ENCODE peak calls at places on chromosome 1, in seven cellular contexts. X is BJ; C is neural progenitor cell; Q is stimulated activated CD4-positive, alpha-beta T cell treated with anti-CD3 and anti-CD28 coated beads, Interleukin-4, amount 100 ng/mL, for 1 hour; I is progenitor cell of endocrine pancreas; L is iris pigment epithelial cell; S is fibroblast of gingiva. T is an unnamed sample.

GRCh38 chr1:44707112-44707881 is 23.7 kb downstream of the RNU5D-1 start:
- DNase-seq in X (peak), C (no peak), Q (no peak), I (no peak), L (peak), S (peak), T (peak)

GRCh38 chr1:6134741-6135510 is 45.2 kb downstream of the CHD5 start:
- DNase-seq in X (no peak), C (no peak), Q (no peak), I (no peak), L (no peak), S (no peak), T (no peak)

GRCh38 chr1:209685835-209686234 is 10.6 kb downstream of the G0S2 start:
- DNase-seq in X (no peak), C (peak), Q (no peak), I (no peak), L (no peak), S (no peak), T (no peak)

GRCh38 chr1:38131024-38131585 is 84.5 kb upstream of the POU3F1 start:
- DNase-seq in X (no peak), C (no peak), Q (no peak), I (no peak), L (no peak), S (no peak), T (no peak)

GRCh38 chr1:1922782-1923680 is 4.0 kb upstream of the TMEM52 start:
- DNase-seq in X (no peak), C (no peak), Q (no peak), I (no peak), L (no peak), S (no peak), T (no peak)

GRCh38 chr1:117527566-117528102 is 78.2 kb upstream of the TENT5C start:
- DNase-seq in X (no peak), C (no peak), Q (no peak), I (no peak), L (peak), S (peak), T (peak)

GRCh38 chr1:196271212-196271947 is 336.9 kb downstream of the KCNT2 start:
- DNase-seq in X (no peak), C (no peak), Q (no peak), I (no peak), L (no peak), S (no peak), T (no peak)

GRCh38 chr1:66521736-66522365 is 12.1 kb upstream of the SGIP1 start:
- DNase-seq in X (peak), C (no peak), Q (no peak), I (no peak), L (peak), S (peak), T (peak)

GRCh38 chr1:7526196-7526866 is 244.8 kb upstream of the VAMP3 start:
- DNase-seq in X (no peak), C (no peak), Q (no peak), I (no peak), L (no peak), S (no peak), T (no peak)

GRCh38 chr1:13816016-13816760 is 116.2 kb downstream of the PRDM2 start:
- DNase-seq in X (no peak), C (no peak), Q (no peak), I (no peak), L (no peak), S (no peak), T (no peak)

GRCh38 chr1:180640531-180640949 is 8.7 kb downstream of the XPR1 start:
- DNase-seq in X (no peak), C (no peak), Q (no peak), I (no peak), L (no peak), S (no peak), T (no peak)

GRCh38 chr1:32701421-32701911 is 1.1 kb downstream of the SYNC start:
- DNase-seq in X (no peak), C (no peak), Q (no peak), I (no peak), L (no peak), S (peak), T (no peak)

GRCh38 chr1:42931911-42932422 is 26.7 kb downstream of the SLC2A1 start:
- DNase-seq in X (no peak), C (no peak), Q (peak), I (no peak), L (no peak), S (no peak), T (no peak)

GRCh38 chr1:28518745-28519341 is 13.0 kb downstream of the RCC1 start:
- DNase-seq in X (no peak), C (no peak), Q (peak), I (no peak), L (no peak), S (no peak), T (no peak)

GRCh38 chr1:102099916-102100315 is 103.2 kb upstream of the OLFM3 start:
- DNase-seq in X (no peak), C (no peak), Q (no peak), I (no peak), L (no peak), S (no peak), T (no peak)

GRCh38 chr1:162538815-162539431 is 22.6 kb upstream of the UAP1 start:
- DNase-seq in X (peak), C (no peak), Q (no peak), I (no peak), L (peak), S (peak), T (peak)

GRCh38 chr1:248696261-248696660 is 6.3 kb downstream of the OR14I1 start:
- DNase-seq in X (no peak), C (no peak), Q (no peak), I (no peak), L (no peak), S (no peak), T (no peak)

GRCh38 chr1:32500387-32501209 is 35.7 kb downstream of the ZBTB8B start:
- DNase-seq in X (no peak), C (peak), Q (peak), I (peak), L (peak), S (peak), T (peak)

GRCh38 chr1:89525169-89525855 is 683 bp downstream of the LRRC8B start:
- DNase-seq in X (no peak), C (peak), Q (peak), I (peak), L (peak), S (no peak), T (no peak)

GRCh38 chr1:207948536-207949250 is 37.8 kb upstream of the CD34 start:
- DNase-seq in X (peak), C (no peak), Q (no peak), I (no peak), L (no peak), S (no peak), T (no peak)

GRCh38 chr1:31434979-31435378 is 22.0 kb downstream of the SERINC2 start:
- DNase-seq in X (no peak), C (no peak), Q (no peak), I (no peak), L (no peak), S (no peak), T (no peak)

GRCh38 chr1:109272021-109272799 is 10.7 kb downstream of the PSRC1 start:
- DNase-seq in X (no peak), C (no peak), Q (no peak), I (no peak), L (no peak), S (no peak), T (no peak)

T was measured in fibroblast of pulmonary artery.